ENCODE peak calls at places on chromosome 22, in six cellular contexts. One of them, this sample, is unnamed.

GRCh38 chr22:20653795-20654342 is 120.0 kb upstream of the SERPIND1 start:
- DNase-seq in fibroblast of pulmonary artery: no peak
- DNase-seq in ELR: no peak
- DNase-seq in stimulated activated CD8-positive, alpha-beta memory T cell treated with anti-CD3 and anti-CD28 coated beads, Interleukin-12 subunit alpha, Interleukin-12 subunit beta, amount 100 ng/mL, for 4 hours: no peak
- DNase-seq in neuronal stem cell: no peak
- DNase-seq in BJ: no peak
- DNase-seq in this sample: no peak

GRCh38 chr22:20187777-20188566 is 37.1 kb upstream of the CCDC188 start:
- DNase-seq in stimulated activated CD8-positive, alpha-beta memory T cell treated with anti-CD3 and anti-CD28 coated beads, Interleukin-12 subunit alpha, Interleukin-12 subunit beta, amount 100 ng/mL, for 4 hours: no peak
- DNase-seq in ELR: no peak
- DNase-seq in BJ: no peak
- DNase-seq in fibroblast of pulmonary artery: no peak
- DNase-seq in neuronal stem cell: no peak
- DNase-seq in this sample: no peak

GRCh38 chr22:49090061-49090852 is 737.4 kb downstream of the BRD1 start:
- DNase-seq in ELR: no peak
- DNase-seq in stimulated activated CD8-positive, alpha-beta memory T cell treated with anti-CD3 and anti-CD28 coated beads, Interleukin-12 subunit alpha, Interleukin-12 subunit beta, amount 100 ng/mL, for 4 hours: no peak
- DNase-seq in neuronal stem cell: no peak
- DNase-seq in fibroblast of pulmonary artery: no peak
- DNase-seq in BJ: no peak
- DNase-seq in this sample: no peak

GRCh38 chr22:21000215-21000986 is 1.5 kb downstream of the THAP7 start:
- DNase-seq in ELR: no peak
- DNase-seq in neuronal stem cell: no peak
- DNase-seq in fibroblast of pulmonary artery: no peak
- DNase-seq in BJ: no peak
- DNase-seq in stimulated activated CD8-positive, alpha-beta memory T cell treated with anti-CD3 and anti-CD28 coated beads, Interleukin-12 subunit alpha, Interleukin-12 subunit beta, amount 100 ng/mL, for 4 hours: no peak
- DNase-seq in this sample: no peak

GRCh38 chr22:44091021-44091721 is 67.1 kb downstream of the PARVB start:
- DNase-seq in fibroblast of pulmonary artery: peak; percentile 31
- DNase-seq in ELR: peak; percentile 45
- DNase-seq in neuronal stem cell: no peak
- DNase-seq in BJ: no peak
- DNase-seq in stimulated activated CD8-positive, alpha-beta memory T cell treated with anti-CD3 and anti-CD28 coated beads, Interleukin-12 subunit alpha, Interleukin-12 subunit beta, amount 100 ng/mL, for 4 hours: no peak
- DNase-seq in this sample: no peak

GRCh38 chr22:45318558-45319318 is 9.0 kb downstream of the FAM118A start:
- DNase-seq in stimulated activated CD8-positive, alpha-beta memory T cell treated with anti-CD3 and anti-CD28 coated beads, Interleukin-12 subunit alpha, Interleukin-12 subunit beta, amount 100 ng/mL, for 4 hours: no peak
- DNase-seq in neuronal stem cell: no peak
- DNase-seq in ELR: no peak
- DNase-seq in BJ: no peak
- DNase-seq in fibroblast of pulmonary artery: peak; percentile 20
- DNase-seq in this sample: no peak

GRCh38 chr22:20441631-20442484 is 4.2 kb upstream of the SCARF2 start:
- DNase-seq in BJ: no peak
- DNase-seq in ELR: no peak
- DNase-seq in neuronal stem cell: no peak
- DNase-seq in stimulated activated CD8-positive, alpha-beta memory T cell treated with anti-CD3 and anti-CD28 coated beads, Interleukin-12 subunit alpha, Interleukin-12 subunit beta, amount 100 ng/mL, for 4 hours: no peak
- DNase-seq in fibroblast of pulmonary artery: peak; percentile 61
- DNase-seq in this sample: no peak

GRCh38 chr22:28268176-28268575 is 349.1 kb upstream of the PITPNB start:
- DNase-seq in neuronal stem cell: no peak
- DNase-seq in ELR: no peak
- DNase-seq in stimulated activated CD8-positive, alpha-beta memory T cell treated with anti-CD3 and anti-CD28 coated beads, Interleukin-12 subunit alpha, Interleukin-12 subunit beta, amount 100 ng/mL, for 4 hours: no peak
- DNase-seq in fibroblast of pulmonary artery: no peak
- DNase-seq in BJ: no peak
- DNase-seq in this sample: no peak

GRCh38 chr22:16955678-16956210 is 52.3 kb downstream of the GAB4 start:
- DNase-seq in neuronal stem cell: no peak
- DNase-seq in fibroblast of pulmonary artery: no peak
- DNase-seq in ELR: no peak
- DNase-seq in BJ: no peak
- DNase-seq in stimulated activated CD8-positive, alpha-beta memory T cell treated with anti-CD3 and anti-CD28 coated beads, Interleukin-12 subunit alpha, Interleukin-12 subunit beta, amount 100 ng/mL, for 4 hours: no peak
- DNase-seq in this sample: no peak

GRCh38 chr22:45692549-45692948 is 20.9 kb downstream of the ATXN10 start:
- DNase-seq in BJ: no peak
- DNase-seq in stimulated activated CD8-positive, alpha-beta memory T cell treated with anti-CD3 and anti-CD28 coated beads, Interleukin-12 subunit alpha, Interleukin-12 subunit beta, amount 100 ng/mL, for 4 hours: no peak
- DNase-seq in ELR: peak; percentile 68
- DNase-seq in fibroblast of pulmonary artery: peak; percentile 61
- DNase-seq in neuronal stem cell: peak; percentile 9
- DNase-seq in this sample: no peak

GRCh38 chr22:37208401-37209139 is 3.7 kb downstream of the SSTR3 start:
- DNase-seq in fibroblast of pulmonary artery: no peak
- DNase-seq in ELR: no peak
- DNase-seq in BJ: no peak
- DNase-seq in neuronal stem cell: no peak
- DNase-seq in stimulated activated CD8-positive, alpha-beta memory T cell treated with anti-CD3 and anti-CD28 coated beads, Interleukin-12 subunit alpha, Interleukin-12 subunit beta, amount 100 ng/mL, for 4 hours: no peak
- DNase-seq in this sample: no peak

GRCh38 chr22:37154925-37155712 is 5.4 kb upstream of the IL2RB start:
- DNase-seq in stimulated activated CD8-positive, alpha-beta memory T cell treated with anti-CD3 and anti-CD28 coated beads, Interleukin-12 subunit alpha, Interleukin-12 subunit beta, amount 100 ng/mL, for 4 hours: no peak
- DNase-seq in fibroblast of pulmonary artery: no peak
- DNase-seq in neuronal stem cell: no peak
- DNase-seq in BJ: no peak
- DNase-seq in ELR: peak; percentile 58
- DNase-seq in this sample: no peak

GRCh38 chr22:45671051-45671782 is 417 bp upstream of the ATXN10 start:
- DNase-seq in ELR: peak; percentile 33
- DNase-seq in BJ: no peak
- DNase-seq in stimulated activated CD8-positive, alpha-beta memory T cell treated with anti-CD3 and anti-CD28 coated beads, Interleukin-12 subunit alpha, Interleukin-12 subunit beta, amount 100 ng/mL, for 4 hours: no peak
- DNase-seq in neuronal stem cell: peak; percentile 24
- DNase-seq in fibroblast of pulmonary artery: no peak
- DNase-seq in this sample: no peak

This sample was measured in non-pigmented ciliary epithelial cell.